ENCODE peak calls at places on chromosome 16, in four cellular contexts. B, H, J and W are unnamed samples.

GRCh38 chr16:74771656-74772315 is 2.8 kb downstream of the FA2H start:
- DNase-seq in B (no peak), H (no peak), J (no peak), W (peak)

GRCh38 chr16:21275529-21275928 is 2.6 kb downstream of the CRYM start:
- DNase-seq in B (no peak), H (no peak), J (no peak), W (no peak)

GRCh38 chr16:46482895-46483294 is 138.3 kb downstream of the SHCBP1 start:
- DNase-seq in B (peak), H (peak), J (peak), W (no peak)

GRCh38 chr16:14252860-14253259 is 181.7 kb downstream of the MRTFB start:
- DNase-seq in B (no peak), H (no peak), J (no peak), W (no peak)

GRCh38 chr16:11152677-11153321 is 103.2 kb downstream of the SOCS1 start:
- DNase-seq in B (no peak), H (peak), J (no peak), W (no peak)

GRCh38 chr16:77589071-77589755 is 133.1 kb upstream of the NUDT7 start:
- DNase-seq in B (no peak), H (no peak), J (no peak), W (no peak)

GRCh38 chr16:87356491-87356853 is 27.1 kb downstream of the FBXO31 start:
- DNase-seq in B (no peak), H (no peak), J (no peak), W (no peak)

GRCh38 chr16:87322360-87322759 is 5.2 kb upstream of the C16orf95 start:
- DNase-seq in B (no peak), H (no peak), J (no peak), W (no peak)

GRCh38 chr16:87965973-87966667 is 14.9 kb downstream of the BANP start:
- DNase-seq in B (no peak), H (no peak), J (no peak), W (no peak)

GRCh38 chr16:85978291-85978775 is 79.4 kb downstream of the IRF8 start:
- DNase-seq in B (no peak), H (no peak), J (no peak), W (no peak)

GRCh38 chr16:83162791-83163190 is 536.0 kb downstream of the CDH13 start:
- DNase-seq in B (no peak), H (no peak), J (no peak), W (no peak)

GRCh38 chr16:83160609-83161008 is 533.8 kb downstream of the CDH13 start:
- DNase-seq in B (no peak), H (no peak), J (no peak), W (no peak)

GRCh38 chr16:83159049-83159448 is 532.3 kb downstream of the CDH13 start:
- DNase-seq in B (no peak), H (no peak), J (no peak), W (no peak)

GRCh38 chr16:83164816-83165215 is 538.0 kb downstream of the CDH13 start:
- DNase-seq in B (no peak), H (no peak), J (no peak), W (no peak)
- TF ChIP-seq TARDBP in B (no peak), H (no peak), J (no peak), W (no peak)

GRCh38 chr16:55392701-55393100 is 68.7 kb downstream of the IRX6 start:
- DNase-seq in B (no peak), H (no peak), J (no peak), W (no peak)
- TF ChIP-seq TARDBP in B (no peak), H (no peak), J (no peak), W (no peak)

GRCh38 chr16:67235816-67236547 is 9.1 kb downstream of the TMEM208 start:
- DNase-seq in B (no peak), H (no peak), J (no peak), W (no peak)

GRCh38 chr16:67238806-67239470 is 8.3 kb downstream of the FHOD1 start:
- DNase-seq in B (no peak), H (no peak), J (no peak), W (no peak)

GRCh38 chr16:67238278-67238575 is 9.1 kb downstream of the FHOD1 start:
- DNase-seq in B (no peak), H (no peak), J (no peak), W (no peak)

GRCh38 chr16:67237396-67238277 is 9.6 kb downstream of the FHOD1 start:
- DNase-seq in B (no peak), H (no peak), J (no peak), W (no peak)

GRCh38 chr16:67236551-67237395 is 9.8 kb downstream of the TMEM208 start:
- DNase-seq in B (peak), H (peak), J (peak), W (no peak)
- TF ChIP-seq TARDBP in B (no peak), H (no peak), J (no peak), W (no peak)

GRCh38 chr16:1884889-1885288 is 12.9 kb upstream of the MEIOB start:
- DNase-seq in B (no peak), H (no peak), J (no peak), W (no peak)

GRCh38 chr16:1884155-1884760 is 12.3 kb upstream of the MEIOB start:
- DNase-seq in B (peak), H (peak), J (peak), W (no peak)

GRCh38 chr16:1890701-1891035 is 18.7 kb upstream of the MEIOB start:
- DNase-seq in B (no peak), H (no peak), J (no peak), W (no peak)

GRCh38 chr16:1890024-1890700 is 18.2 kb upstream of the MEIOB start:
- DNase-seq in B (no peak), H (no peak), J (no peak), W (no peak)

GRCh38 chr16:1887711-1888354 is 15.9 kb upstream of the MEIOB start:
- DNase-seq in B (no peak), H (no peak), J (no peak), W (no peak)
- TF ChIP-seq TARDBP in B (no peak), H (no peak), J (no peak), W (no peak)

GRCh38 chr16:63684702-63685101 is 1437.2 kb downstream of the CDH11 start:
- DNase-seq in B (no peak), H (no peak), J (no peak), W (no peak)
- TF ChIP-seq TARDBP in B (no peak), H (no peak), J (no peak), W (no peak)

GRCh38 chr16:57708168-57708567 is 13.6 kb downstream of the DRC7 start:
- DNase-seq in B (no peak), H (no peak), J (no peak), W (no peak)
- TF ChIP-seq TARDBP in B (no peak), H (no peak), J (no peak), W (no peak)

DNA sequence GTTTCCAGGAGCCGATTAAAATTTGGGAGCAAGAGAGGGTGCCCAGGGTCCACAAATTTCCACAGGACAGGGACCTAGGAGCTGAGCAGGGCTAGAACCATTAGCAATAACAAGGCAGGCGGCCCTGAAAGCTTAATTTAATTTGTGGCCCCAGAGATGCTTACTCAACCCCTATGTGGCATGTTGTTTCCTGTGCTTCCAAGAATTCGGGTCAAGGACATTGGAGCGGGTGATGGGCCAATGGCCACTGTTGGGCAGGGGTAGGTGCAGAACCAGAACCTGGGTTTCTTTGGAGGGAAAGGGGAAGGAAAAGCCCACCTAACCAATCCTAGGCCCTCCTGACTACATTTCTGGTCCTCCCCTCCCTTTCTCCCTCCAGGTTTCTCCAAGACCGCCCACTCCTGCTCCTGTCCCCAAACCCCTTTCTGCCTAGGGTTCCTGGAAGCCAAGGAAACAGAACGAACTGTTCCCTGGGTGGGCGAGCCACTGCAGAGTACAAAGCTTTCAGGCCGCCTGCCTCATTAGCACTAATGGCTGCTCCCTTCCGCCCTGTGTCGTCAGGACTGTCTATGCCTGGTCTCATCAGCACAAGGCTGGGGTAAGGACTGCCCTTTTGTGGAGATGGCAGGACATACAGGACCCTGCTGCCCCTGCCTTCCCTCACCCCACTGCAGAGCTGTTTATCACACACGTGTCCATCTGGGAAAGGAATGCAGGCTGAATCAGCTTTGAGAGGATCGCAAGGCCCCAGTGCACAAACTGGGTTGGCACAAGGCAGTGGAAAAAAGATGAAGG is 581 bp upstream of the AGRP start:
- DNase-seq in B (no peak), H (no peak), J (no peak), W (no peak)
- TF ChIP-seq TARDBP in B (no peak), H (no peak), J (no peak), W (no peak)

DNA sequence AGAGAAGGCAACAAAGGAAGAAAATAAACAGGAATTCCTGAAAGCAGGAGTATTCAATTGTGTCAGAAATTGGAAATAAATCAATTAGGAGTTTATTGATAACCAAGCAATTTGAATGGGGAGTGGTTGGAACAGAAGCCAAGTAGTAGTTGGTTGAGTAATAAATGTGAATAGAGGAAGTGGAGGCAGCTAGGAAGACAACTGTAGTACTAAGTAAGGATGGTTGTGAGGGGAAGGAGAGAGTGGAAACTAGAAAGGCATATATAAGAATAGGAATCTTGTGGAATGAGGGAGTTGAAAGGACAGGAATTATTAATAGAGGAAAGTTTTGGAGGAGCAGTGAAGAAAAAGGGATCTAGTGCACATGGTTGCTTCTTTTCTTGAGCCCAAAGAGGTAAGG is 34.4 kb downstream of the NFAT5 start:
- DNase-seq in B (no peak), H (no peak), J (no peak), W (no peak)
- TF ChIP-seq TARDBP in B (no peak), H (no peak), J (no peak), W (no peak)

GRCh38 chr16:84881702-84882521 is 62.1 kb downstream of the CRISPLD2 start:
- DNase-seq in B (peak), H (peak), J (no peak), W (no peak)
- TF ChIP-seq TARDBP in B (no peak), H (no peak), J (no peak), W (no peak)

GRCh38 chr16:80586476-80586875 is 45.7 kb downstream of the DYNLRB2 start:
- DNase-seq in B (no peak), H (no peak), J (no peak), W (no peak)
- TF ChIP-seq TARDBP in B (no peak), H (no peak), J (no peak), W (no peak)